ENCODE peak calls at places on chromosomes 4 and X, in seven cellular contexts. One of them, this sample, is unnamed.

GRCh38 chrX:12065251-12065650 is 73.0 kb upstream of the FRMPD4 start:
- DNase-seq in fibroblast of lung: peak; percentile 22
- DNase-seq in ascending aorta: no peak
- DNase-seq in PC-9: peak; percentile 39
- DNase-seq in upper lobe of left lung: no peak
- DNase-seq in adrenal gland: no peak
- DNase-seq in psoas muscle: no peak
- DNase-seq in this sample: no peak

GRCh38 chr4:164949448-164950118 is 27.9 kb downstream of the TRIM61 start:
- DNase-seq in fibroblast of lung: no peak
- DNase-seq in ascending aorta: no peak
- DNase-seq in PC-9: no peak
- DNase-seq in upper lobe of left lung: no peak
- DNase-seq in adrenal gland: no peak
- DNase-seq in psoas muscle: no peak
- DNase-seq in this sample: no peak

GRCh38 chrX:130190801-130191200 is 19.0 kb downstream of the RAB33A start:
- DNase-seq in fibroblast of lung: no peak
- DNase-seq in ascending aorta: no peak
- DNase-seq in PC-9: no peak
- DNase-seq in upper lobe of left lung: no peak
- DNase-seq in adrenal gland: no peak
- DNase-seq in psoas muscle: no peak
- DNase-seq in this sample: no peak

GRCh38 chrX:32084757-32085156 is 1012.9 kb upstream of the FTHL17 start:
- DNase-seq in fibroblast of lung: no peak
- DNase-seq in ascending aorta: no peak
- DNase-seq in PC-9: no peak
- DNase-seq in upper lobe of left lung: no peak
- DNase-seq in adrenal gland: no peak
- DNase-seq in psoas muscle: no peak
- DNase-seq in this sample: no peak

GRCh38 chrX:113260474-113260873 is 419.8 kb upstream of the AMOT start:
- DNase-seq in fibroblast of lung: no peak
- DNase-seq in ascending aorta: no peak
- DNase-seq in PC-9: no peak
- DNase-seq in upper lobe of left lung: no peak
- DNase-seq in adrenal gland: no peak
- DNase-seq in psoas muscle: no peak
- DNase-seq in this sample: no peak

GRCh38 chr4:2797188-2797544 is 4.3 kb downstream of the SH3BP2 start:
- DNase-seq in fibroblast of lung: no peak
- DNase-seq in ascending aorta: peak; percentile 60
- DNase-seq in PC-9: no peak
- DNase-seq in upper lobe of left lung: no peak
- DNase-seq in adrenal gland: no peak
- DNase-seq in psoas muscle: no peak
- DNase-seq in this sample: no peak

GRCh38 chrX:66074920-66075879 is 35.3 kb upstream of the VSIG4 start:
- DNase-seq in fibroblast of lung: no peak
- DNase-seq in ascending aorta: peak; percentile 76
- DNase-seq in PC-9: no peak
- DNase-seq in upper lobe of left lung: peak; percentile 65
- DNase-seq in adrenal gland: peak; percentile 49
- DNase-seq in psoas muscle: peak; percentile 73
- DNase-seq in this sample: peak; percentile 1

GRCh38 chrX:103538728-103539127 is 19.4 kb upstream of the RAB40A start:
- DNase-seq in fibroblast of lung: peak; percentile 20
- DNase-seq in ascending aorta: no peak
- DNase-seq in PC-9: peak; percentile 75
- DNase-seq in upper lobe of left lung: no peak
- DNase-seq in adrenal gland: no peak
- DNase-seq in psoas muscle: no peak
- DNase-seq in this sample: no peak

GRCh38 chrX:153200462-153200861 is 21.4 kb downstream of the MAGEA1 start:
- DNase-seq in fibroblast of lung: no peak
- DNase-seq in ascending aorta: no peak
- DNase-seq in PC-9: no peak
- DNase-seq in upper lobe of left lung: no peak
- DNase-seq in adrenal gland: no peak
- DNase-seq in psoas muscle: no peak
- DNase-seq in this sample: no peak

GRCh38 chrX:65196758-65197371 is 220.6 kb upstream of the ZC4H2 start:
- DNase-seq in fibroblast of lung: no peak
- DNase-seq in ascending aorta: no peak
- DNase-seq in PC-9: no peak
- DNase-seq in upper lobe of left lung: peak; percentile 26
- DNase-seq in adrenal gland: peak; percentile 3
- DNase-seq in psoas muscle: no peak
- DNase-seq in this sample: no peak

GRCh38 chrX:40079572-40079971 is 18.2 kb downstream of the BCOR start:
- DNase-seq in fibroblast of lung: no peak
- DNase-seq in ascending aorta: no peak
- DNase-seq in PC-9: no peak
- DNase-seq in upper lobe of left lung: no peak
- DNase-seq in adrenal gland: no peak
- DNase-seq in psoas muscle: no peak
- DNase-seq in this sample: no peak

GRCh38 chr4:176193898-176194297 is 1.5 kb downstream of the SPATA4 start:
- DNase-seq in fibroblast of lung: peak; percentile 86
- DNase-seq in ascending aorta: no peak
- DNase-seq in PC-9: no peak
- DNase-seq in upper lobe of left lung: no peak
- DNase-seq in adrenal gland: no peak
- DNase-seq in psoas muscle: no peak
- DNase-seq in this sample: no peak

GRCh38 chr4:102525556-102525955 is 24.4 kb downstream of the NFKB1 start:
- DNase-seq in fibroblast of lung: no peak
- DNase-seq in ascending aorta: no peak
- DNase-seq in PC-9: no peak
- DNase-seq in upper lobe of left lung: no peak
- DNase-seq in adrenal gland: no peak
- DNase-seq in psoas muscle: no peak
- DNase-seq in this sample: no peak

GRCh38 chr4:73896416-73896815 is 27.2 kb downstream of the CXCL1 start:
- DNase-seq in fibroblast of lung: no peak
- DNase-seq in ascending aorta: no peak
- DNase-seq in PC-9: no peak
- DNase-seq in upper lobe of left lung: no peak
- DNase-seq in adrenal gland: no peak
- DNase-seq in psoas muscle: no peak
- DNase-seq in this sample: no peak

GRCh38 chr4:70195425-70195824 is at the start of gene ODAM:
- DNase-seq in fibroblast of lung: no peak
- DNase-seq in ascending aorta: no peak
- DNase-seq in PC-9: no peak
- DNase-seq in upper lobe of left lung: no peak
- DNase-seq in adrenal gland: no peak
- DNase-seq in psoas muscle: no peak
- DNase-seq in this sample: no peak

GRCh38 chrX:103157511-103158316 is 57.2 kb upstream of the BEX4 start:
- DNase-seq in fibroblast of lung: peak; percentile 33
- DNase-seq in ascending aorta: no peak
- DNase-seq in PC-9: no peak
- DNase-seq in upper lobe of left lung: no peak
- DNase-seq in adrenal gland: peak; percentile 43
- DNase-seq in psoas muscle: no peak
- DNase-seq in this sample: no peak

GRCh38 chrX:124518888-124519287 is 172.5 kb downstream of the SH2D1A start:
- DNase-seq in fibroblast of lung: peak; percentile 50
- DNase-seq in ascending aorta: no peak
- DNase-seq in PC-9: no peak
- DNase-seq in upper lobe of left lung: no peak
- DNase-seq in adrenal gland: no peak
- DNase-seq in psoas muscle: no peak
- DNase-seq in this sample: no peak

GRCh38 chrX:10158279-10158939 is 1.6 kb downstream of the CLCN4 start:
- DNase-seq in fibroblast of lung: no peak
- DNase-seq in ascending aorta: no peak
- DNase-seq in PC-9: no peak
- DNase-seq in upper lobe of left lung: no peak
- DNase-seq in adrenal gland: no peak
- DNase-seq in psoas muscle: peak; percentile 75
- DNase-seq in this sample: no peak

GRCh38 chrX:17919896-17920446 is 58.9 kb upstream of the RAI2 start:
- DNase-seq in fibroblast of lung: no peak
- DNase-seq in ascending aorta: no peak
- DNase-seq in PC-9: no peak
- DNase-seq in upper lobe of left lung: no peak
- DNase-seq in adrenal gland: no peak
- DNase-seq in psoas muscle: no peak
- DNase-seq in this sample: no peak

GRCh38 chr4:40699648-40700047 is 50.1 kb upstream of the NSUN7 start:
- DNase-seq in fibroblast of lung: peak; percentile 83
- DNase-seq in ascending aorta: no peak
- DNase-seq in PC-9: peak; percentile 66
- DNase-seq in upper lobe of left lung: no peak
- DNase-seq in adrenal gland: no peak
- DNase-seq in psoas muscle: no peak
- DNase-seq in this sample: no peak

DNA sequence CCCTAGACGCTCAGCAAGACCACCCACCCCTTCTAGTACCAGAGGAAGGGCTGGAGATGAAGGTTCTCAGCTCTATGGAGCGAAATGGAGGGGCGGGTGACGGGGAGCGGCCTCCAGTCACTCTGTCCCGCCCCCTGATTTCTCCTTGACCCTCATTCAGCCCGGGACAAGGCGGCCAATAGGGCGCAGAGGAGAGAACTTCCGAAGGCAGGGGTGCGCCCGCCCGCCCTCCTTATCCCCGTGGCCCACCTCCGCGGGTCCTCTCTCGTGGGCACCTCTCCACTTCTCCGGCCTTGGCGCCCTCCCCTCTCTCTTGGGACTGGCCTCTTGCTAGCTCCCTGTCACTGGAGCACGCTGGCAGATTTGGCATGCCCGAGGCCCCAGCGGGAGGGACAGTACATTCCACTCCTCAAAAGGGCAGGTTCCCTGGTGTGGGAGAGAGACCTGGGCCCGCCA is 1.1 kb upstream of the SEPTIN6 start:
- DNase-seq in fibroblast of lung: no peak
- DNase-seq in ascending aorta: no peak
- DNase-seq in PC-9: no peak
- DNase-seq in upper lobe of left lung: no peak
- DNase-seq in adrenal gland: peak; percentile 71
- DNase-seq in psoas muscle: no peak
- DNase-seq in this sample: no peak
- TF ChIP-seq CTCF in fibroblast of lung: no peak
- TF ChIP-seq CTCF in ascending aorta: no peak
- TF ChIP-seq CTCF in PC-9: no peak
- TF ChIP-seq CTCF in upper lobe of left lung: no peak
- TF ChIP-seq CTCF in adrenal gland: no peak
- TF ChIP-seq CTCF in psoas muscle: no peak
- TF ChIP-seq CTCF in this sample: no peak

GRCh38 chrX:137998619-137999018 is 432.7 kb downstream of the ZIC3 start:
- DNase-seq in fibroblast of lung: no peak
- DNase-seq in ascending aorta: no peak
- DNase-seq in PC-9: no peak
- DNase-seq in upper lobe of left lung: no peak
- DNase-seq in adrenal gland: no peak
- DNase-seq in psoas muscle: no peak
- DNase-seq in this sample: no peak

GRCh38 chrX:138006176-138006575 is 440.2 kb downstream of the ZIC3 start:
- DNase-seq in fibroblast of lung: no peak
- DNase-seq in ascending aorta: no peak
- DNase-seq in PC-9: no peak
- DNase-seq in upper lobe of left lung: no peak
- DNase-seq in adrenal gland: no peak
- DNase-seq in psoas muscle: no peak
- DNase-seq in this sample: no peak

GRCh38 chrX:137999071-137999470 is 433.1 kb downstream of the ZIC3 start:
- DNase-seq in fibroblast of lung: no peak
- DNase-seq in ascending aorta: no peak
- DNase-seq in PC-9: no peak
- DNase-seq in upper lobe of left lung: no peak
- DNase-seq in adrenal gland: no peak
- DNase-seq in psoas muscle: no peak
- DNase-seq in this sample: no peak

GRCh38 chrX:137999542-137999941 is 433.6 kb downstream of the ZIC3 start:
- DNase-seq in fibroblast of lung: no peak
- DNase-seq in ascending aorta: no peak
- DNase-seq in PC-9: no peak
- DNase-seq in upper lobe of left lung: no peak
- DNase-seq in adrenal gland: no peak
- DNase-seq in psoas muscle: no peak
- DNase-seq in this sample: no peak

GRCh38 chrX:138001219-138001618 is 435.3 kb downstream of the ZIC3 start:
- DNase-seq in fibroblast of lung: no peak
- DNase-seq in ascending aorta: no peak
- DNase-seq in PC-9: no peak
- DNase-seq in upper lobe of left lung: no peak
- DNase-seq in adrenal gland: no peak
- DNase-seq in psoas muscle: no peak
- DNase-seq in this sample: no peak
- H3K9me3 ChIP-seq in fibroblast of lung: no peaks in the 10 kb centered on the region
- H3K9me3 ChIP-seq in ascending aorta: no peaks in the 10 kb centered on the region
- H3K9me3 ChIP-seq in PC-9: no peaks in the 10 kb centered on the region
- H3K9me3 ChIP-seq in upper lobe of left lung: no peaks in the 10 kb centered on the region
- H3K9me3 ChIP-seq in adrenal gland: no peaks in the 10 kb centered on the region
- H3K9me3 ChIP-seq in psoas muscle: no peaks in the 10 kb centered on the region
- H3K9me3 ChIP-seq in this sample: no peaks in the 10 kb centered on the region

GRCh38 chr4:137610960-137611359 is 78.7 kb upstream of the PCDH18 start:
- DNase-seq in fibroblast of lung: peak; percentile 9
- DNase-seq in ascending aorta: no peak
- DNase-seq in PC-9: no peak
- DNase-seq in upper lobe of left lung: no peak
- DNase-seq in adrenal gland: no peak
- DNase-seq in psoas muscle: no peak
- DNase-seq in this sample: no peak
- TF ChIP-seq CTCF in fibroblast of lung: peak; percentile 63
- TF ChIP-seq CTCF in ascending aorta: peak; percentile 14
- TF ChIP-seq CTCF in PC-9: no peak
- TF ChIP-seq CTCF in upper lobe of left lung: no peak
- TF ChIP-seq CTCF in adrenal gland: peak; percentile 10
- TF ChIP-seq CTCF in psoas muscle: peak; percentile 14
- TF ChIP-seq CTCF in this sample: no peak

GRCh38 chr4:8928074-8928473 is 56.4 kb upstream of the HMX1 start:
- DNase-seq in fibroblast of lung: no peak
- DNase-seq in ascending aorta: no peak
- DNase-seq in PC-9: no peak
- DNase-seq in upper lobe of left lung: no peak
- DNase-seq in adrenal gland: no peak
- DNase-seq in psoas muscle: no peak
- DNase-seq in this sample: no peak
- H3K9me3 ChIP-seq in fibroblast of lung: no peaks in the 10 kb centered on the region
- H3K9me3 ChIP-seq in ascending aorta: no peaks in the 10 kb centered on the region
- H3K9me3 ChIP-seq in PC-9: no peaks in the 10 kb centered on the region
- H3K9me3 ChIP-seq in upper lobe of left lung: peaks cover 1% of the 10 kb centered on the region
- H3K9me3 ChIP-seq in adrenal gland: no peaks in the 10 kb centered on the region
- H3K9me3 ChIP-seq in psoas muscle: peaks cover 4% of the 10 kb centered on the region
- H3K9me3 ChIP-seq in this sample: no peaks in the 10 kb centered on the region

DNA sequence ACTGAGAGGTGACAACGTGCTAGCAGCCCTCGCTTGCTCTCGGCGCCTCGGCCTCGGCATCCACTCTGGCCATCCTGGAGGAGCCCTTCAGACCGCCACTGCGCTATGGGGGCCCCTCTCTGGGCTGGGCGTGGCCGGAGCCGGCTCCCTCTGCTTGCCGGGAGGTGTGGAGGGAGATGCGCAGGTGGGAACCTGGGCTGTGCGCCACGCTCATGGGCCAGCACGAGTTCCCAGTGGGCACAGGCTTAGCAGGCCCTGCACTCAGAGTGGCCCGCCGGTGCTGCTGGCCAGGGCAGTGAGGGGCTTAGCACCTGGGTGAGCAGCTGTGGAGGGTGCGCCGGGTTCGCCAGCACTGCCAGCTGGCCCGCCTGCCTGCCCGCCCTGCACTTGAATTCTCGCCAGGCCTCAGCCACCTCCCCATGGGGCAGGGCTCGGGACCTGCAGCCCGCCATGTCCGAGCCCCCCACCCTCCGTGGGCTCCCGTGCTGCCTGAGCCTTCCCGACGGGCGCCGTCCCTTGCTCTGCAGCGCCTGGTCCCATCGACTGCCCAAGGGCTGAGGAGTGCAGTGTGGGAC is 148.0 kb downstream of the RAPGEF2 start:
- DNase-seq in fibroblast of lung: no peak
- DNase-seq in ascending aorta: no peak
- DNase-seq in PC-9: no peak
- DNase-seq in upper lobe of left lung: no peak
- DNase-seq in adrenal gland: no peak
- DNase-seq in psoas muscle: no peak
- DNase-seq in this sample: no peak
- TF ChIP-seq CTCF in fibroblast of lung: no peak
- TF ChIP-seq CTCF in ascending aorta: no peak
- TF ChIP-seq CTCF in PC-9: no peak
- TF ChIP-seq CTCF in upper lobe of left lung: no peak
- TF ChIP-seq CTCF in adrenal gland: no peak
- TF ChIP-seq CTCF in psoas muscle: no peak
- TF ChIP-seq CTCF in this sample: no peak

This sample was measured in esophagus squamous epithelium.